ENCODE peak calls at places on chromosomes 11 and 22, in four cellular contexts. S, T, F and W are unnamed samples. For H4K20me1, the result is how much of the 10 kb centered on the place peaks cover.

GRCh38 chr11:130180491-130180890 is 20.9 kb downstream of the ST14 start:
- DNase-seq in S (no peak), T (peak), F (no peak), W (peak)

GRCh38 chr11:134701564-134702165 is 289.6 kb upstream of the B3GAT1 start:
- DNase-seq in F (no peak), S (no peak), T (no peak), W (no peak)

GRCh38 chr22:37747090-37747714 is 50.4 kb downstream of the TRIOBP start:
- DNase-seq in F (peak), T (peak), S (no peak), W (peak)

GRCh38 chr11:1297011-1297575 is 12.3 kb downstream of the TOLLIP start:
- DNase-seq in F (no peak), T (no peak), S (no peak), W (no peak)

GRCh38 chr11:12099132-12099873 is 11.1 kb upstream of the MICAL2 start:
- DNase-seq in S (no peak), T (no peak), F (no peak), W (no peak)

GRCh38 chr11:125404811-125405481 is 91.1 kb downstream of the FEZ1 start:
- DNase-seq in S (peak), T (peak), F (peak), W (peak)

GRCh38 chr11:65781962-65782815 is 1.4 kb upstream of the AP5B1 start:
- DNase-seq in S (no peak), F (no peak), T (no peak), W (peak)

GRCh38 chr11:11171854-11172253 is 181.2 kb downstream of the CSNK2A3 start:
- DNase-seq in T (peak), S (no peak), F (no peak), W (no peak)

GRCh38 chr22:28607710-28608109 is 71.9 kb downstream of the TTC28 start:
- DNase-seq in S (no peak), F (no peak), T (no peak), W (no peak)

GRCh38 chr22:39388261-39389011 is 11.1 kb upstream of the TAB1 start:
- DNase-seq in S (peak), F (peak), T (peak), W (peak)

GRCh38 chr11:85867751-85868150 is 12.6 kb downstream of the CCDC83 start:
- DNase-seq in S (no peak), T (peak), F (no peak), W (no peak)

GRCh38 chr22:44630826-44631225 is 71.2 kb upstream of the PRR5 start:
- DNase-seq in F (no peak), S (no peak), T (no peak), W (no peak)

GRCh38 chr11:116035972-116036371 is 531.8 kb upstream of the CADM1 start:
- DNase-seq in F (no peak), T (no peak), S (no peak), W (no peak)

GRCh38 chr11:15194671-15195415 is 80.1 kb downstream of the INSC start:
- DNase-seq in F (no peak), S (no peak), T (peak), W (no peak)

GRCh38 chr22:27662359-27663030 is 139.1 kb downstream of the MN1 start:
- DNase-seq in T (no peak), F (no peak), S (no peak), W (peak)

GRCh38 chr22:25853902-25854301 is 111.9 kb downstream of the MYO18B start:
- DNase-seq in S (peak), T (no peak), F (peak), W (no peak)

GRCh38 chr11:129278586-129279319 is 86.6 kb upstream of the ARHGAP32 start:
- DNase-seq in F (peak), T (no peak), S (no peak), W (peak)

GRCh38 chr11:19679952-19680823 is 32.4 kb upstream of the NAV2 start:
- DNase-seq in S (peak), F (peak), T (peak), W (peak)
- H2AFZ ChIP-seq in S (peak), F (peak), T (peak), W (no peak)

DNA sequence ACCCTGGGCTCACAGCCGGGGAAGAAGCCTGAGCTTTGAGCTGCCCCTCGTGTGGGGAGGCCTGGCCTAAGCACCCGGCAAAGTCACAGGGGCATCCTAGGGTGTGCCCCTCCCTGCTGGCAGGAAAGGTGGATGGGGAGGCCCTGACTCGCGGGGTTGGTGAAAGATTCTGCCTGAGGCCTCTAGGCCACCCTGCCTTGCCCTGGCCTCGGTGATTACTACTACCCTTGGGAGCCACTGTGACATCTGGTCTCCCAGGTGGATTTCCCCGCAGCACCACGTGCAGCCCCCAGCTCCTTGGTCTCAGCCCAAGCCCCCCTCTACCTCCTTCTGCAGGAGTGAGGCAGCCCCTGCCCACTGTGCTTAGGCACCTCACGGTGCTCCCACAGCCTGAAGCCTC is 23.9 kb downstream of the GNAZ start:
- DNase-seq in S (no peak), F (no peak), T (no peak), W (no peak)
- H4K20me1 ChIP-seq in S (under half), F (half or more), T (under half), W (under half)

DNA sequence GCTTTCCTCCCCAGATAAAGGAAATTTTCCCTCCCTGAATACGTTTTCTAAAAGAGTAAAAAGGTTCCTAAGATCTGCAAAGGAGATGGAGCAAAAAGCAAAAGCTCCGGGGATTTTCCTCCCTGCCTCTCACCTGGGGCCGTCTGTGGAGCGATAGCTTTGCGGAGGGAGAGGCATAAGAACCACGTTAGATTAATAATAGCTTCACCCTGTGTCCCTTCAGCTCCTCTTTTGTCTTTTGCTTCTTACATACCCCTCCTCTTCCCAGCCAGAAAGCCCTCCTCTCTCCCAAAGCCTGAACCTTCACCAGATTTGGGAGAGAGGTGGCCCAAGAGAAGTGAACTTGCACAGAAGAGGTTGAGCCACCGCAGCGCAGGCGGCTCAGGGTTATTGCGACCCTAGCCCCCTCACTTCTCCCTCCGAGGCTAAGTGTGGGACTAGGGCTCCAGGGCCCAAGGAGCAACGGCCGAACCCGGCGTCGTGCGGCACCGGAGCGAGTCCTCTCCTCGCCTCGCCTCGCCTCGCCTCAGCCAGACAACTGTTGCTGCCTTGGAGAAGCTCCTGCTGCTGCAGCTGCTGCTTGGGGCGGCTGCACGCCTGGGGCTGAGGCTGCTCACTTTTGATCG is 97.6 kb upstream of the HSD17B12 start:
- DNase-seq in S (no peak), F (peak), T (no peak), W (no peak)
- TF ChIP-seq EZH2 in S (no peak), F (peak), T (no peak), W (peak)

GRCh38 chr11:36411202-36411640 is 98.9 kb downstream of the TRAF6 start:
- DNase-seq in S (no peak), F (no peak), T (no peak), W (no peak)
- H2AFZ ChIP-seq in S (no peak), F (no peak), T (no peak), W (no peak)

GRCh38 chr22:46667245-46667623 is 47.0 kb downstream of the GRAMD4 start:
- DNase-seq in T (no peak), S (no peak), F (no peak), W (no peak)

GRCh38 chr22:46665151-46665695 is 45.0 kb downstream of the GRAMD4 start:
- DNase-seq in F (no peak), T (no peak), S (no peak), W (no peak)

GRCh38 chr22:46668116-46668515 is 47.9 kb downstream of the GRAMD4 start:
- DNase-seq in S (no peak), T (no peak), F (no peak), W (no peak)

GRCh38 chr22:46665751-46666280 is 45.6 kb downstream of the GRAMD4 start:
- DNase-seq in F (no peak), S (no peak), T (no peak), W (no peak)

GRCh38 chr22:46666577-46667244 is 46.5 kb downstream of the GRAMD4 start:
- DNase-seq in S (no peak), F (no peak), T (no peak), W (no peak)
- H4K20me1 ChIP-seq in S (under half), F (under half), T (under half), W (under half)

GRCh38 chr11:61007383-61007970 is 36.0 kb downstream of the CD6 start:
- DNase-seq in F (peak), S (no peak), T (no peak), W (peak)
- TF ChIP-seq EZH2 in F (peak), S (no peak), T (peak), W (no peak)

GRCh38 chr22:30855266-30855665 is 113.3 kb downstream of the MORC2 start:
- DNase-seq in S (no peak), T (no peak), F (no peak), W (no peak)

GRCh38 chr22:30855677-30856518 is 112.7 kb downstream of the MORC2 start:
- DNase-seq in T (peak), F (no peak), S (no peak), W (no peak)

GRCh38 chr22:30857791-30858190 is 110.8 kb downstream of the MORC2 start:
- DNase-seq in F (no peak), S (no peak), T (no peak), W (no peak)

GRCh38 chr22:30856699-30857098 is 111.9 kb downstream of the MORC2 start:
- DNase-seq in S (no peak), F (no peak), T (no peak), W (no peak)

GRCh38 chr22:30857103-30857502 is 111.5 kb downstream of the MORC2 start:
- DNase-seq in T (no peak), S (no peak), F (no peak), W (peak)
- H2AFZ ChIP-seq in T (no peak), S (no peak), F (peak), W (no peak)

GRCh38 chr11:63845911-63846310 is 7.0 kb downstream of the MARK2 start:
- DNase-seq in S (no peak), T (no peak), F (no peak), W (peak)

GRCh38 chr11:63843042-63843441 is 4.1 kb downstream of the MARK2 start:
- DNase-seq in F (no peak), S (no peak), T (no peak), W (peak)

GRCh38 chr11:63846897-63847296 is 8.0 kb downstream of the MARK2 start:
- DNase-seq in S (no peak), F (no peak), T (no peak), W (no peak)

GRCh38 chr11:63847363-63847762 is 8.5 kb downstream of the MARK2 start:
- DNase-seq in F (no peak), T (no peak), S (no peak), W (no peak)

DNA sequence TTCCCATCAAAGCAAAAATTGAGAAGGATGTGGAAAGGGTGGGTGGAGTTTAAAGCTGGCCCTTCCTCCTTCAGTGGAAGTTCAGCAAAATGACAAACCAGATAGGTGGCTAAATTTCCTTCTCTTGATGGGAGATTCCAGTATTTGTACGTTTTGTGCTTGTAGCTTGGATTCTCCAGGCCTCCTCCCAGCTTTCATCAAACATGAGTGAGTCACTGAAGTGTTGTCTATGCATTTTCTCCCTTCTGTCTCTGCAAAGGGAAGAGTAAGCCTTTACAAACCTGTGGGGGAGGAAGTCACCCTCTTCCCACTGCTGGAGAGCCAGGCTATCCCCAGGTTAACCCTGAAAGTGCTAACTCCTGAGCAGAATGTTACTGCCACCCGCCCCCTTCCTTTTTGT is 6.4 kb downstream of the MARK2 start:
- DNase-seq in F (no peak), T (peak), S (no peak), W (peak)
- H4K20me1 ChIP-seq in F (half or more), T (under half), S (under half), W (half or more)

GRCh38 chr11:72762641-72763304 is 10.6 kb upstream of the ARAP1 start:
- DNase-seq in T (no peak), F (no peak), S (no peak), W (no peak)
- TF ChIP-seq EZH2 in T (no peak), F (no peak), S (no peak), W (no peak)

GRCh38 chr22:49540571-49541450 is 286.9 kb downstream of the BRD1 start:
- DNase-seq in T (no peak), F (no peak), S (no peak), W (no peak)
- H2AFZ ChIP-seq in T (no peak), F (no peak), S (no peak), W (no peak)